ENCODE peak calls at places on chromosomes 2 and 18, in seven cellular contexts. J, Q, W, N, V, L and M are unnamed samples. For H3K36me3 and H3K4me1, the result is how much of the 10 kb centered on the place peaks cover.

GRCh38 chr2:41922177-41922576 is 125.6 kb upstream of the PKDCC start:
- DNase-seq in J (no peak), W (no peak), V (no peak), N (no peak), Q (peak), L (no peak), M (no peak)

GRCh38 chr18:812673-813404 is 797 bp upstream of the YES1 start:
- DNase-seq in J (no peak), N (peak), W (peak), V (peak), Q (peak), L (peak), M (peak)

GRCh38 chr2:54461251-54461650 is 5.1 kb downstream of the SPTBN1 start:
- DNase-seq in V (no peak), N (no peak), L (no peak), W (no peak), J (no peak), Q (peak), M (no peak)

GRCh38 chr18:46771141-46771540 is 14.3 kb upstream of the ST8SIA5 start:
- DNase-seq in W (no peak), Q (no peak), L (no peak), J (no peak), N (peak), V (no peak), M (no peak)

GRCh38 chr2:138922973-138923563 is 142.9 kb upstream of the NXPH2 start:
- DNase-seq in W (no peak), L (no peak), V (peak), J (peak), Q (no peak), N (peak), M (no peak)

GRCh38 chr2:229350117-229350805 is 79.2 kb upstream of the PID1 start:
- DNase-seq in L (no peak), V (no peak), W (no peak), J (no peak), N (no peak), Q (no peak), M (no peak)

GRCh38 chr2:236661064-236661761 is 91.6 kb downstream of the ACKR3 start:
- DNase-seq in Q (peak), L (no peak), W (no peak), N (peak), V (no peak), J (no peak), M (peak)

GRCh38 chr2:23926289-23926749 is 604 bp downstream of the ATAD2B start:
- DNase-seq in L (no peak), J (peak), V (no peak), Q (peak), N (no peak), W (no peak), M (peak)

GRCh38 chr2:80338794-80339193 is 34.2 kb upstream of the LRRTM1 start:
- DNase-seq in J (no peak), N (no peak), W (no peak), L (no peak), Q (no peak), V (no peak), M (no peak)

GRCh38 chr2:181585732-181586131 is 71.2 kb downstream of the CERKL start:
- DNase-seq in W (no peak), J (no peak), L (no peak), N (no peak), V (no peak), Q (no peak), M (no peak)

GRCh38 chr2:229571243-229571642 is 143.1 kb downstream of the DNER start:
- DNase-seq in N (no peak), Q (no peak), L (no peak), W (no peak), V (no peak), J (no peak), M (no peak)

GRCh38 chr2:57448816-57449215 is 597.8 kb upstream of the VRK2 start:
- DNase-seq in W (no peak), V (no peak), J (no peak), N (no peak), L (no peak), Q (no peak), M (no peak)

GRCh38 chr2:141280037-141280436 is 850.8 kb downstream of the LRP1B start:
- DNase-seq in N (no peak), W (no peak), Q (no peak), J (no peak), L (no peak), V (no peak), M (no peak)

GRCh38 chr2:128501022-128501690 is 182.5 kb upstream of the HS6ST1 start:
- DNase-seq in W (no peak), L (no peak), J (no peak), N (no peak), Q (no peak), V (no peak), M (peak)

GRCh38 chr2:83850071-83850725 is 608.9 kb downstream of the SUCLG1 start:
- DNase-seq in Q (no peak), W (no peak), J (no peak), L (no peak), N (no peak), V (no peak), M (no peak)

DNA sequence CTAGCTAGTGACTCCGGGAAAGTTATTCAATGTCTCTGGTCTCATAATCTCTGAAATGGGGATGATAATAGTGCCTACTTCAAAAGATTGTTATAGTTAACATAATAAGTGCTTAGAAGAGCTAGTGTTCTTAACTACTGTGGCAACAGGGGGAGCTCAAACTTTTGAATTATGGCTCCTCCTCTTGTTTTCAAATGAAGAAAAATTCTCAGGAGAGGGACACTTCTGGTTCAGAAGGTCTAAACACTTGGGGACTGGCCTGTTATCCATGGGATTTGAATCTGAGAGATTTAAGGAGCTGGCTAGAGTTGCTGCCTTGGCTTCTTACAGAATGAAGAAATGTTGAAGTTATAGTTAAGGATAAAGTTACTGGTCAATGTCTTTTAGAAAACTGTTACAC is 92.2 kb upstream of the ITGB6 start:
- DNase-seq in N (no peak), J (no peak), L (no peak), Q (no peak), W (no peak), V (no peak), M (no peak)
- TF ChIP-seq CTCF in N (no peak), J (peak), L (no peak), Q (no peak), W (no peak), V (no peak), M (no peak)

GRCh38 chr2:178531161-178531560 is 50.9 kb downstream of the PLEKHA3 start:
- DNase-seq in V (no peak), J (no peak), L (no peak), Q (no peak), N (no peak), W (no peak), M (no peak)
- H3K36me3 ChIP-seq in V (under half), J (half or more), L (under half), Q (under half), N (under half), W (under half), M (half or more)

GRCh38 chr2:190663348-190663747 is 14.5 kb downstream of the NAB1 start:
- DNase-seq in Q (no peak), W (no peak), N (no peak), L (no peak), J (no peak), V (no peak), M (no peak)
- H3K4me1 ChIP-seq in Q (under half), W (under half), N (under half), L (under half), J (under half), V (under half), M (under half)

GRCh38 chr2:223306371-223306770 is 254.4 kb downstream of the KCNE4 start:
- DNase-seq in N (no peak), J (peak), L (no peak), V (no peak), Q (no peak), W (no peak), M (peak)
- TF ChIP-seq CTCF in N (peak), J (peak), L (no peak), V (peak), Q (no peak), W (peak), M (peak)